ENCODE peak calls at places on chromosomes 6 and 20, in five cellular contexts. U, Y, X, F and M are unnamed samples.
A peak's percentile ranks its signal among the peaks of the same experiment; 100 is the strongest.

GRCh38 chr20:10739134-10739533 is 65.3 kb upstream of the JAG1 start:
- DNase-seq in U (no peak), F (no peak), X (no peak), Y (no peak), M (no peak)

GRCh38 chr20:10929023-10929422 is 255.2 kb upstream of the JAG1 start:
- DNase-seq in U (peak; percentile 13), F (no peak), Y (no peak), X (no peak), M (no peak)

GRCh38 chr6:93418448-93419303 is 683 bp downstream of the EPHA7 start:
- DNase-seq in Y (peak; percentile 65), F (peak; percentile 15), X (peak; percentile 78), U (peak; percentile 69), M (peak; percentile 79)

GRCh38 chr6:137588472-137588871 is 94.3 kb upstream of the OLIG3 start:
- DNase-seq in Y (peak; percentile 54), U (no peak), X (no peak), F (peak; percentile 25), M (peak; percentile 51)

GRCh38 chr6:21091411-21091810 is 502.1 kb upstream of the SOX4 start:
- DNase-seq in X (no peak), U (no peak), Y (no peak), F (no peak), M (no peak)

GRCh38 chr6:112563368-112563767 is 216.2 kb downstream of the RFPL4B start:
- DNase-seq in U (peak; percentile 31), X (peak; percentile 24), Y (peak; percentile 35), F (peak; percentile 66), M (peak; percentile 27)

GRCh38 chr6:130105996-130106704 is 87.8 kb downstream of the L3MBTL3 start:
- DNase-seq in Y (no peak), F (no peak), U (no peak), X (no peak), M (no peak)

GRCh38 chr20:17872920-17873319 is 95.7 kb downstream of the SNX5 start:
- DNase-seq in F (no peak), Y (no peak), X (no peak), U (no peak), M (no peak)

GRCh38 chr6:36139431-36139830 is 9.1 kb downstream of the MAPK13 start:
- DNase-seq in Y (peak; percentile 72), X (no peak), F (peak; percentile 51), U (no peak), M (no peak)

GRCh38 chr6:78489874-78490273 is 377.5 kb upstream of the IRAK1BP1 start:
- DNase-seq in F (no peak), Y (no peak), X (no peak), U (peak; percentile 34), M (no peak)

GRCh38 chr6:23213193-23213592 is 643.8 kb downstream of the HDGFL1 start:
- DNase-seq in Y (no peak), X (no peak), U (peak; percentile 80), F (peak; percentile 38), M (no peak)

GRCh38 chr20:48797275-48797825 is 30.4 kb downstream of the PREX1 start:
- DNase-seq in X (no peak), Y (no peak), F (no peak), U (no peak), M (peak; percentile 58)

GRCh38 chr20:41358717-41359116 is 7.9 kb downstream of the EMILIN3 start:
- DNase-seq in U (no peak), X (no peak), Y (peak; percentile 24), F (no peak), M (no peak)
- H2BK12ac ChIP-seq in U (no peak overlapping the region), X (no peak overlapping the region), Y (no peak overlapping the region), F (no peak overlapping the region), M (no peak overlapping the region)

GRCh38 chr6:111253999-111254778 is 166.9 kb downstream of the SLC16A10 start:
- DNase-seq in X (no peak), F (no peak), U (no peak), Y (peak; percentile 33), M (peak; percentile 25)
- H3K4me1 ChIP-seq in X (no peaks in the 10 kb centered on the region), F (no peaks in the 10 kb centered on the region), U (peaks cover 1% of the 10 kb centered on the region), Y (peaks cover 3% of the 10 kb centered on the region), M (peaks cover 9% of the 10 kb centered on the region)

GRCh38 chr20:63540417-63541186 is 3.4 kb upstream of the PTK6 start:
- DNase-seq in U (peak; percentile 50), F (no peak), Y (no peak), X (no peak), M (no peak)
- H2BK12ac ChIP-seq in U (peak overlapping the region; percentile 24), F (no peak overlapping the region), Y (no peak overlapping the region), X (no peak overlapping the region), M (no peak overlapping the region)

DNA sequence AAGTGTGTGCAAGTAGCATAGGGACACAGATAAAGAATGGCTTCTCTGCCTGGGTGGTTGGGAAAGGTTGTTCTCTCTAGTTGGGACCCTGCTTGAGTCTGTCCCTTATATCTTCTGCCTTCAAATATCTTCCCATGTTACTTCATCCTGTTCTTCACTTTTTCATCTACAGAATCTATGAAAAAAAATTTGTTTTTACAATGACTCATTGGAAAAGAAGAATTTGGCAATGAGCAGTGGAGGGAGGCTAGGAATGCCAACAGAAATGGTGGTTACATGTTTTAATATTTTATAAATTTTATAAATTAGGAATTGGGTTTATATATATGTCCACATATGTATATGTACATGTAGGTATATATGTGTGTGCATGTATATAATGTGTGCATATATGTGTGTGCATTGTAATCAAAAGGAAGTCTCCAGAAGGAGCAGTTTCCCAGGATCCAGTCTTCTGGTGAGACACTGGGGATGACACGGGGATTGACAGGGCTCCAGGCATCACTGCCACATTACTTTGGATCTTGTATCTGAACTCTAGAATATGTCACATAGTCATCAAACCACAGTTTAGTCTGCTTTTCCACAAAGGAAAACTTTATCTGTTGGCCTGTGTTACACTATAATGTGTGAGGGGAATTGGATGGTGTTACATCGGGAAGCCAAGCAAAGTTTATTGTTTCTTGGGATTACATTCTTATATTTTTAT is 75.3 kb upstream of the RIPOR2 start:
- DNase-seq in U (peak; percentile 45), F (peak; percentile 57), Y (no peak), X (no peak), M (no peak)
- H3K4me1 ChIP-seq in U (peaks cover 8% of the 10 kb centered on the region), F (peaks cover 5% of the 10 kb centered on the region), Y (no peaks in the 10 kb centered on the region), X (peaks cover 7% of the 10 kb centered on the region), M (peaks cover 3% of the 10 kb centered on the region)

GRCh38 chr20:50460608-50461268 is 49.4 kb upstream of the PTPN1 start:
- DNase-seq in Y (peak; percentile 93), U (peak; percentile 86), X (peak; percentile 80), F (peak; percentile 95), M (no peak)

GRCh38 chr20:50467618-50468373 is 42.4 kb upstream of the PTPN1 start:
- DNase-seq in F (peak; percentile 65), U (peak; percentile 47), X (no peak), Y (peak; percentile 69), M (no peak)

GRCh38 chr20:50462093-50462685 is 48.0 kb upstream of the PTPN1 start:
- DNase-seq in U (no peak), F (peak; percentile 97), X (no peak), Y (no peak), M (no peak)

GRCh38 chr20:50464725-50465650 is 45.2 kb upstream of the PTPN1 start:
- DNase-seq in U (no peak), Y (no peak), X (no peak), F (no peak), M (no peak)

GRCh38 chr20:50464026-50464724 is 46.0 kb upstream of the PTPN1 start:
- DNase-seq in Y (peak; percentile 82), U (peak; percentile 70), X (peak; percentile 32), F (peak; percentile 52), M (peak; percentile 77)
- H2BK12ac ChIP-seq in Y (no peak overlapping the region), U (peak overlapping the region; percentile 8), X (no peak overlapping the region), F (no peak overlapping the region), M (no peak overlapping the region)

GRCh38 chr6:14723535-14724086 is 522.3 kb upstream of the JARID2 start:
- DNase-seq in F (no peak), U (no peak), X (no peak), Y (no peak), M (no peak)
- H3K4me1 ChIP-seq in F (peaks cover 3% of the 10 kb centered on the region), U (no peaks in the 10 kb centered on the region), X (peaks cover 6% of the 10 kb centered on the region), Y (peaks cover 3% of the 10 kb centered on the region), M (no peaks in the 10 kb centered on the region)

GRCh38 chr6:152435816-152436215 is 201.3 kb downstream of the SYNE1 start:
- DNase-seq in U (no peak), F (no peak), X (no peak), Y (no peak), M (no peak)
- H2BK12ac ChIP-seq in U (no peak overlapping the region), F (no peak overlapping the region), X (no peak overlapping the region), Y (no peak overlapping the region), M (no peak overlapping the region)

DNA sequence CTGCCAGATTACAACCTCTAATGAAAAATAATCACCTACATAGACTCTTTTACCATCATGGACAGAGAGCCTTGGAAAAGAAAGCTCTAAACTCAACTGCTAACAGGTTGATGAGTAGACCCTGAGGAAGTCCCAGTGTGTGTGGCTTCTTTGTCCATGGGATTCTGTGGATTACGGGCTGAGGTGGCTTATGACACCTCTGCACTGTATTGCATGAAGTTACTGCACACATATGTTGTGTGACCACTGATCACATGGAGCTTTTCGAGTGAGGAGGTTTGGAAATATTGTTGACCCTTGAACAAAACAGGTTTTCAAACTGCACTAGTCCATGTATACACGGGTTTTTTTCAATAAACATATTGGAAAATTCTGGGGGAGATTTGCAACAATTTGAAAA is 124.4 kb downstream of the RIN2 start:
- DNase-seq in F (peak; percentile 64), X (no peak), Y (no peak), U (no peak), M (no peak)
- H3K4me1 ChIP-seq in F (peaks cover 14% of the 10 kb centered on the region), X (peaks cover 4% of the 10 kb centered on the region), Y (no peaks in the 10 kb centered on the region), U (peaks cover 22% of the 10 kb centered on the region), M (no peaks in the 10 kb centered on the region)